ENCODE peak calls at places on chromosomes 16 and 17, in five cellular contexts. W is IMR-90, R is GM12878, C is K562, U is H1. I is an unnamed sample.

GRCh38 chr17:30378191-30378796 is 433 bp upstream of the CPD start:
- DNase-seq in C (peak), R (no peak), W (peak), U (no peak), I (no peak)

GRCh38 chr16:89037261-89038152 is 56.1 kb upstream of the ACSF3 start:
- DNase-seq in U (peak), R (no peak), W (peak), C (peak), I (no peak)

GRCh38 chr17:81911277-81911961 is at the start of gene PCYT2:
- DNase-seq in R (peak), C (peak), U (no peak), W (peak), I (peak)

GRCh38 chr16:5015351-5015750 is 18.4 kb downstream of the NAGPA start:
- DNase-seq in W (no peak), R (no peak), U (no peak), C (peak), I (no peak)

GRCh38 chr16:71724320-71724751 is at the start of gene PHLPP2:
- DNase-seq in R (no peak), W (peak), U (no peak), C (no peak), I (no peak)

GRCh38 chr16:3963203-3963602 is 82.7 kb upstream of the CREBBP start:
- DNase-seq in W (no peak), U (no peak), R (no peak), C (no peak), I (no peak)

GRCh38 chr17:62614142-62614541 is 13.3 kb upstream of the MRC2 start:
- DNase-seq in C (no peak), U (no peak), R (no peak), W (peak), I (no peak)

GRCh38 chr17:82978354-82978753 is 101.1 kb upstream of the METRNL start:
- DNase-seq in U (no peak), W (no peak), R (no peak), C (no peak), I (no peak)

GRCh38 chr16:77882359-77882758 is 94.0 kb downstream of the VAT1L start:
- DNase-seq in R (no peak), C (no peak), W (peak), U (no peak), I (no peak)

GRCh38 chr16:66292241-66292935 is 74.1 kb upstream of the CDH5 start:
- DNase-seq in U (no peak), C (no peak), R (no peak), W (no peak), I (no peak)

GRCh38 chr16:84829168-84829965 is 9.6 kb downstream of the CRISPLD2 start:
- DNase-seq in U (no peak), W (peak), C (no peak), R (no peak), I (no peak)

GRCh38 chr16:30145692-30146091 is 22.7 kb upstream of the MAPK3 start:
- DNase-seq in R (no peak), U (no peak), W (no peak), C (no peak), I (no peak)

GRCh38 chr16:11092788-11093577 is 148.6 kb downstream of the CLEC16A start:
- DNase-seq in U (no peak), C (no peak), W (no peak), R (no peak), I (no peak)

GRCh38 chr16:2520784-2521577 is 810 bp downstream of the AMDHD2 start:
- DNase-seq in R (no peak), W (no peak), U (no peak), C (peak), I (no peak)

GRCh38 chr17:81480140-81480917 is 32.3 kb downstream of the ACTG1 start:
- DNase-seq in W (peak), U (no peak), C (peak), R (no peak), I (no peak)

GRCh38 chr17:72117470-72117747 is 3.4 kb upstream of the SOX9 start:
- DNase-seq in C (no peak), W (no peak), R (no peak), U (no peak), I (no peak)

GRCh38 chr16:58013201-58013956 is 12.2 kb downstream of the USB1 start:
- DNase-seq in W (no peak), R (no peak), C (no peak), U (no peak), I (no peak)

GRCh38 chr17:72258711-72259110 is 137.9 kb downstream of the SOX9 start:
- DNase-seq in U (no peak), W (no peak), R (no peak), C (no peak), I (no peak)

GRCh38 chr17:81315885-81316391 is 20.8 kb upstream of the SLC38A10 start:
- DNase-seq in U (no peak), C (no peak), W (no peak), R (no peak), I (no peak)

GRCh38 chr16:74743668-74744299 is 30.8 kb downstream of the FA2H start:
- DNase-seq in C (peak), W (peak), U (no peak), R (no peak), I (peak)

GRCh38 chr16:85659805-85660511 is 28.8 kb downstream of the GINS2 start:
- DNase-seq in C (peak), R (no peak), W (peak), U (peak), I (peak)

GRCh38 chr17:13202835-13203234 is 185.0 kb upstream of the ELAC2 start:
- DNase-seq in W (no peak), R (no peak), U (no peak), C (no peak), I (no peak)

GRCh38 chr16:47019563-47019962 is 46.1 kb upstream of the DNAJA2 start:
- DNase-seq in C (no peak), R (no peak), W (no peak), U (no peak), I (no peak)

GRCh38 chr17:61225178-61225577 is 174.5 kb upstream of the TBX2 start:
- DNase-seq in U (no peak), R (no peak), C (no peak), W (no peak), I (no peak)

GRCh38 chr17:34527908-34528470 is 51.4 kb upstream of the TMEM132E start:
- DNase-seq in R (no peak), W (no peak), U (no peak), C (peak), I (no peak)

GRCh38 chr16:54430491-54431030 is 144.0 kb upstream of the IRX3 start:
- DNase-seq in R (no peak), W (peak), U (no peak), C (no peak), I (no peak)

GRCh38 chr16:85419503-85420408 is 193.4 kb upstream of the GSE1 start:
- DNase-seq in W (no peak), U (no peak), R (no peak), C (no peak), I (no peak)

GRCh38 chr17:22570144-22570845 is 878.0 kb downstream of the KCNJ18 start:
- DNase-seq in U (no peak), W (no peak), R (no peak), C (no peak), I (no peak)

GRCh38 chr16:67750466-67750865 is 31.4 kb upstream of the GFOD2 start:
- DNase-seq in W (no peak), U (no peak), R (peak), C (no peak), I (no peak)

GRCh38 chr17:46147167-46147749 is 46.0 kb downstream of the KANSL1 start:
- DNase-seq in U (no peak), W (no peak), R (no peak), C (no peak), I (no peak)

GRCh38 chr16:14375132-14375491 is 254.9 kb downstream of the PARN start:
- DNase-seq in R (no peak), U (no peak), C (no peak), W (peak), I (no peak)

GRCh38 chr17:41739661-41740352 is 5.4 kb upstream of the HAP1 start:
- DNase-seq in W (peak), C (no peak), R (no peak), U (no peak), I (no peak)

GRCh38 chr17:75036643-75037268 is 10.0 kb downstream of the ATP5PD start:
- DNase-seq in W (peak), R (no peak), U (no peak), C (peak), I (peak)

GRCh38 chr17:50511058-50511457 is 2.8 kb downstream of the MYCBPAP start:
- DNase-seq in C (no peak), U (no peak), R (peak), W (peak), I (no peak)

GRCh38 chr16:22264786-22265185 is 32.4 kb upstream of the POLR3E start:
- DNase-seq in R (no peak), C (no peak), U (no peak), W (no peak), I (no peak)

GRCh38 chr17:80960797-80961452 is 30.7 kb upstream of the CHMP6 start:
- DNase-seq in R (no peak), U (no peak), C (no peak), W (no peak), I (no peak)

GRCh38 chr16:79299154-79299799 is 301.3 kb downstream of the MAF start:
- DNase-seq in U (peak), W (no peak), R (no peak), C (no peak), I (no peak)

GRCh38 chr17:3826191-3826590 is 19.9 kb downstream of the NCBP3 start:
- DNase-seq in R (no peak), U (no peak), C (no peak), W (peak), I (no peak)
- TF ChIP-seq CEBPB in R (no peak), U (no peak), C (no peak), W (no peak), I (no peak)

GRCh38 chr17:39243155-39243554 is 17.4 kb upstream of the STAC2 start:
- DNase-seq in C (no peak), U (no peak), W (no peak), R (no peak), I (no peak)

GRCh38 chr17:39246274-39246673 is 20.5 kb upstream of the STAC2 start:
- DNase-seq in U (no peak), R (no peak), C (peak), W (no peak), I (no peak)

GRCh38 chr17:39240631-39241030 is 14.9 kb upstream of the STAC2 start:
- DNase-seq in U (no peak), R (no peak), C (no peak), W (no peak), I (no peak)

GRCh38 chr17:39244016-39244599 is 18.4 kb upstream of the STAC2 start:
- DNase-seq in C (no peak), U (no peak), R (no peak), W (no peak), I (no peak)

DNA sequence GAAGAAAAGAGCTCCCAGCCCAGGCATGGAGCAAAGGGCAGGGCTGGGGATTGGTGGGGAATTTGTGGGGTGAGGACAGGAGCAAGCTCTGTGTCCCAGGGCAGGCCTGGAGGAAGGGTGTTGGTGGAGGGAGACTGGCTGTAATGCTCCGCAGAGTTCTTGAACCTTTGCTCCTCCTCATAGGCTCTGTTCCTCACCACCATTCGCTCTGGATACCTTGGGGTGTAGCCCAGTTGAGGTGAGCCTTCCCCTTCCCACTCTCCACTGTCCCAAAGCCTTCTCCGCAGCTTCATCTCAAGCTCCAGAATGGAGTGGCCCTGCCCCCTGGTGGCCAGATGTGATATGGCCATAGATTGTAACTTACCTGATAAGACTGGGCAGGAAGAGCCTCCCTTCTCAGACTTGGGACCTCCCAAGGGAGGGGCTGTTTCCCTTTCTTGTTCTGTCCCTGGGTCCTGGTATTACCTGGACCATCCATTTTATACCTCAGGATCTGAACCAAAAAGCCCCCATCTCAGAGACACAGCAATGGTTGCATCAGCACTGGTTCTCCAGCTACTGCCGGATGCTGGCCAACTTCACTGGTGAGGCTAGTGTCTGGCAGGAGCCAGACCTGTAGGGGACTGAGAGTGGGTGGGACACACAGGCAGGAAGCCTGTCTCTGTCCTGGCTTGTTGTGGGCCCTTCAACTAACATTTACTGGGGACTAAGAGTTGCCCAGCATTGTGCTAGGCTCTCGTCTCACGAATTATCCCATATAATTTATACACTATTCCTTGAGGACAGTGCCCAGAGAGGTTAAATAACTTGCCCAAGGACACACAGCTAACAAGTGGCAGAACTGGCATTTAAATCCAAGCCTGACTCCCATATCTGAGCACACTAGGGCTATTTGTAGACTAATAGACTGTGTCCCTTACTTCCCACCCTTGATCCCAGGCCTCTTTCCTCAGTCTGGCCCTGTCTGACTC is 19.1 kb upstream of the STAC2 start:
- DNase-seq in W (peak), U (peak), R (peak), C (peak), I (peak)
- H3K9ac ChIP-seq in W (no peak), U (no peak), R (no peak), C (no peak), I (no peak)

GRCh38 chr17:78174870-78175642 is 6.7 kb downstream of the SYNGR2 start:
- DNase-seq in C (no peak), R (no peak), U (no peak), W (no peak), I (no peak)
- TF ChIP-seq CEBPB in C (no peak), R (no peak), U (no peak), W (no peak), I (no peak)

DNA sequence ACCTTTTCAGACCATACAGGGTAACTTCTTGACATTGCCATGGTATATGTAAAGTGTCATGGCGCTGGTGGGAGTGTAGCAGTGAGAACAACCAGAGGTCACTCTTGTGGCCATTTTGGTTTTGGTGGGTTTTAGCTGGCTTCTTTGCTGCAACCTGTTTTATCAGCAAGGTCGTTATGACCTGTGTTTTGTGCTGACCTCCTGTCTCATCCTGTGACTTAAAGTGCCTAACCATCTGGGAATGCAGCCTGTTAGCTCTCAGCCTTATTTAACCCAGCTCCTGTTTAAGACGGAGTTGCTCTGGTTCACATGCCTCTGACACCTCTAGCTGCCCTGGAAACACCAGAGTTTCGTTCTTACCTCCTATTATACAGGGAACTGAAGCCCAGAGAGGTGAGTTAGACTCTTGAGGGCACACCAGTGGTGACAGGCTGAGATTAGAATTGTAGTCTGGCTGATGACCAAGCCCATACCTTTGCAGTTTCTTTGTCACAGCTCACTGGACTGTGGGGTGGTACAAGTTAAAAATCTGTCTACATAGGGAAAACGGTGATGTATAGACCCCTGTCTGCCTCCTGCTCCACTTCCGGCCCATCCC is 20.9 kb downstream of the KSR1 start:
- DNase-seq in C (no peak), W (no peak), R (peak), U (no peak), I (no peak)
- H3K9ac ChIP-seq in C (no peak), W (no peak), R (no peak), U (no peak), I (no peak)

GRCh38 chr16:80569440-80570105 is 28.8 kb downstream of the DYNLRB2 start:
- DNase-seq in U (no peak), C (no peak), R (no peak), W (peak), I (no peak)

GRCh38 chr16:80577485-80578280 is 36.9 kb downstream of the DYNLRB2 start:
- DNase-seq in W (no peak), R (no peak), C (no peak), U (no peak), I (no peak)

GRCh38 chr16:80576343-80576912 is 35.6 kb downstream of the DYNLRB2 start:
- DNase-seq in W (no peak), U (no peak), C (no peak), R (no peak), I (no peak)

GRCh38 chr16:80570106-80570478 is 29.3 kb downstream of the DYNLRB2 start:
- DNase-seq in W (peak), R (no peak), U (no peak), C (no peak), I (no peak)

GRCh38 chr16:80573700-80574120 is 32.9 kb downstream of the DYNLRB2 start:
- DNase-seq in C (no peak), U (no peak), R (no peak), W (no peak), I (no peak)
- TF ChIP-seq CEBPB in C (no peak), U (no peak), R (no peak), W (no peak), I (no peak)

DNA sequence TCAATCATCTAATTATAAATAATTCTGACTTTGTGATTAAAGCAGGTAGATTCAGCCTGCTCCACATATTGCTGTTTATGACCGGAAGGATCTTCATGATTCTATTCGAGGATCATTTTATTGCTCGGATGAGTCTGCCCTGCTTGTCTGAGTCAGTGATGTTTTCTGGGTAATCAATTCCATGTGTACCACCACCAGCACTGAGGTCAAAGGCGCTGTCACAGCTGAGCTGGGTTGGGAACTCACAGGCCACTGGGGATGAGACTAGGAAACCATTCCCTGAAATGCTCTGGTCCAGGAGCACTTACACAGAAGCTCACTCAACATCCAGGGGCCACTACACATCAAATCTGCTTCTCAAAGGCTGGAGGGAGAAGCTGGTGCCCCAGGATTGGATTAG is 30.4 kb upstream of the ERN1 start:
- DNase-seq in R (no peak), W (no peak), U (no peak), C (no peak), I (no peak)
- H3K9ac ChIP-seq in R (no peak), W (no peak), U (no peak), C (no peak), I (no peak)